ENCODE peak calls at places on chromosomes 2 and 18, in four cellular contexts. W is stomach, I is GM12891, F is K562. D is an unnamed sample.

GRCh38 chr2:71291398-71291797 is 40.2 kb upstream of the ZNF638 start:
- DNase-seq in W (no peak), I (no peak), F (no peak), D (no peak)

GRCh38 chr2:46548103-46548486 is 68.7 kb downstream of the TMEM247 start:
- DNase-seq in W (no peak), I (no peak), F (no peak), D (no peak)

GRCh38 chr2:85522090-85522647 is 16.8 kb upstream of the MAT2A start:
- DNase-seq in W (no peak), I (no peak), F (no peak), D (no peak)

GRCh38 chr2:12109363-12110017 is 363.1 kb downstream of the LPIN1 start:
- DNase-seq in W (no peak), I (no peak), F (peak), D (no peak)

GRCh38 chr2:107932986-107933385 is 53.3 kb upstream of the SLC5A7 start:
- DNase-seq in W (no peak), I (no peak), F (no peak), D (no peak)

GRCh38 chr2:202831241-202831997 is 40.1 kb downstream of the ICA1L start:
- DNase-seq in W (peak), I (peak), F (peak), D (peak)

GRCh38 chr2:228901531-228901930 is 369.6 kb downstream of the PID1 start:
- DNase-seq in W (no peak), I (no peak), F (no peak), D (no peak)

GRCh38 chr2:156657809-156658208 is 221.6 kb downstream of the GPD2 start:
- DNase-seq in W (no peak), I (no peak), F (no peak), D (no peak)

GRCh38 chr2:133988316-133988891 is 265.5 kb upstream of the MGAT5 start:
- DNase-seq in W (no peak), I (no peak), F (peak), D (no peak)

GRCh38 chr2:102051659-102052366 is 60.1 kb downstream of the IL1R2 start:
- DNase-seq in W (no peak), I (no peak), F (no peak), D (no peak)

GRCh38 chr2:188515918-188516317 is 224.2 kb downstream of the GULP1 start:
- DNase-seq in W (no peak), I (no peak), F (no peak), D (no peak)

GRCh38 chr2:188506843-188507242 is 215.2 kb downstream of the GULP1 start:
- DNase-seq in W (no peak), I (no peak), F (no peak), D (no peak)

GRCh38 chr2:188517549-188518255 is 226.0 kb downstream of the GULP1 start:
- DNase-seq in W (no peak), I (no peak), F (no peak), D (no peak)

GRCh38 chr2:188511346-188511745 is 219.7 kb downstream of the GULP1 start:
- DNase-seq in W (no peak), I (no peak), F (no peak), D (no peak)

GRCh38 chr2:188512456-188512855 is 220.8 kb downstream of the GULP1 start:
- DNase-seq in W (no peak), I (no peak), F (peak), D (no peak)
- TF ChIP-seq POLR2A in W (no peak), I (no peak), F (no peak), D (no peak)

GRCh38 chr2:147062073-147062472 is 782.8 kb upstream of the ACVR2A start:
- DNase-seq in W (no peak), I (no peak), F (no peak), D (no peak)

GRCh38 chr2:147061269-147061668 is 783.6 kb upstream of the ACVR2A start:
- DNase-seq in W (no peak), I (no peak), F (no peak), D (no peak)

DNA sequence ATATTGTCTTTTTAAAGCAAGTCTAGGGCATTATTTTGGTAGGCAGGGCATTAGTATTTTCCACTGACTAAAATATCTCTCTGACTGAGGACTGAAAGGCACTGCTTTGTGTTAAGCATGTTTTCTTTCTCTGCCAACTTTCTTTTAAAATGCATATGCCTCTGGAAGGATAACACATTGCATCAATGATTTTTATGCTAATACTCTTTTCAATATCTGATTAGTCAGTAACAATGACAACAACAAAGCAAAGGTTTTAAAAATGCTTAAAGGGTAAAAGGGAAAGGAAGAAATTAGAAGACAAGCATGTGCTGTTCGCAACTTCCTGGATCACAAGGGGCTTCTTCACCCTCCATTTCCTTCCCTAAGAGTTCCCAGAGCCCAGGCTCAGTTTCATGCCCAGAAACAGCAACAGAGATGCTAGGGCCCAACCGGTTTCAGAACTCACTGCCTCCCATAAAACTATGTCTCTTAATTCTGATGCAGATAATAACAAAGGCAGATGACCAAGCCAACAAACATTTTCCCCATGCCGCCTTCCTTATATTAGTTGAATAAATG is 786.8 kb upstream of the ACVR2A start:
- DNase-seq in W (no peak), I (no peak), F (no peak), D (no peak)
- TF ChIP-seq POLR2AphosphoS5 in W (no peak), I (no peak), F (no peak), D (no peak)

GRCh38 chr18:69758458-69758857 is 189.2 kb downstream of the CD226 start:
- DNase-seq in W (no peak), I (no peak), F (no peak), D (no peak)
- TF ChIP-seq POLR2A in W (no peak), I (no peak), F (no peak), D (no peak)

DNA sequence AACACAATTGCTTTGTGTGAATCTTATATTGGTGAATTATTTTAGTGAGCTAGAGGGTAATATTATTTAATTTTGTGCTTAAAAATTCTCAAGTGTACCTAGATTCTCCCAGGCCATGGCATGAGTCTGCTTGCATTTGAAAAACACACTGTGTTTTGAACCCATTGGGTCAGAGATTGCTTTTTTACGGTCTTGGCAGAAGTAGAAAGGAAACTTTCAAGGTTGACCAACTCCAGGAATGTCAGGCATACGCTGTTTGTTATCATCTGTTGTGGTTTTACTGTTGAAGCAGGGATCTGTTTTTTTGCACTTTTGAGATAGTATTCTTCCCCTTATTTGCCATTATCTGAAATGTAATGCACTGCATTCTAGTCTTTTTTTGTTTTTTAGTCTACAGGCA is 377.4 kb downstream of the RPRM start:
- DNase-seq in W (no peak), I (no peak), F (no peak), D (no peak)
- TF ChIP-seq POLR2AphosphoS5 in W (no peak), I (no peak), F (no peak), D (no peak)

DNA sequence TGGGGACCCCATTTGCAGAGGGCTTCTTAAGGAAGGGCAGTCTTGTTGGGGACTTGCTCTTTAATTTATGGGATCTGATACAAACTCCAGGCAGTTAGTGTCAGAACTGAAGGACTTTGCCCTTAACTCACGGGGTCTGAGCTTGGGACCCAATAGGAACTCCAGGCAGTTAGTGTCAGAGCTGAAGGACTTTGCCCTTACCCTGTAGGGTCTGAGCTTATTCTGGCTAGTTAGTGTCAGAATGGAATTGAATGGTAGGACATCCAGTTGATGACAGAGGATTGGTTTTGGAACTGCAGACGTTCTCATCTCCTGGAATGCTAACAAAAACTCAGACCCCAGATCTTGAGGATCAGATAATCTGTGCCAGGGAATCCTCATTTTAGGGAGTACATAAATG is 256.9 kb upstream of the COPS8 start:
- DNase-seq in W (no peak), I (no peak), F (no peak), D (no peak)
- TF ChIP-seq POLR2A in W (no peak), I (no peak), F (no peak), D (no peak)

GRCh38 chr2:120817956-120818325 is 82.3 kb downstream of the GLI2 start:
- DNase-seq in W (no peak), I (no peak), F (no peak), D (no peak)

GRCh38 chr2:120819720-120820210 is 84.1 kb downstream of the GLI2 start:
- DNase-seq in W (no peak), I (no peak), F (no peak), D (no peak)

GRCh38 chr2:120820263-120820884 is 84.7 kb downstream of the GLI2 start:
- DNase-seq in W (no peak), I (no peak), F (no peak), D (no peak)

GRCh38 chr2:120817136-120817955 is 81.7 kb downstream of the GLI2 start:
- DNase-seq in W (no peak), I (no peak), F (no peak), D (no peak)

DNA sequence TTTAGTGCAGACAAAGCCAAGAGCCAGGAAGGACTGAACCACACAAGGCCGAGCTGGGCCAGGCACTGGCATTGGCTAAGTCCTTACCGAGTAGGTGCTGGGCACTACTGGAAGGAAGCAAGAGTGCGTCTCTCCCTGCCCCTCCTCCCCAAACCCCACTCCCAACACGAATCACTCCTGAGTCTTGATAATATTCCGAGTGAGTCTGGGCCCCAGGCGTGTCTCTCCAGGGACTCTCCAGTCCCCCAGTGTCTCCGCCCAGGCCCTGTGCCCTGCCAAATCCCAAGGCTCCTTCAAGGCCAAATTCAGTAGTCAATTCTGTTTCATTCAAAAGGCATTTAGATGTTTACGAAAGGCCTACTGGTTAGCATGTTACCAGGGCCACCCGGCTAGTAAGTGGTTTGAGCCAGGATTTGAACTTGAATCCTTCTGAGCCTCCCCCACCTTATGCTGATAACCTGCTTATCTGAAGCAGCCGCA is 82.8 kb downstream of the GLI2 start:
- DNase-seq in W (no peak), I (no peak), F (no peak), D (no peak)
- TF ChIP-seq POLR2AphosphoS5 in W (peak), I (no peak), F (no peak), D (no peak)

GRCh38 chr18:49274188-49274714 is 186.2 kb downstream of the DYM start:
- DNase-seq in W (no peak), I (no peak), F (no peak), D (no peak)
- TF ChIP-seq POLR2A in W (no peak), I (no peak), F (no peak), D (no peak)

GRCh38 chr2:122156101-122156500 is 400.6 kb downstream of the TSN start:
- DNase-seq in W (no peak), I (no peak), F (no peak), D (no peak)

GRCh38 chr2:122152571-122152970 is 397.1 kb downstream of the TSN start:
- DNase-seq in W (no peak), I (no peak), F (no peak), D (no peak)

GRCh38 chr2:122145805-122146204 is 390.4 kb downstream of the TSN start:
- DNase-seq in W (no peak), I (no peak), F (no peak), D (no peak)

GRCh38 chr2:122148128-122148792 is 392.8 kb downstream of the TSN start:
- DNase-seq in W (no peak), I (no peak), F (no peak), D (no peak)

GRCh38 chr2:122150546-122150945 is 395.1 kb downstream of the TSN start:
- DNase-seq in W (no peak), I (no peak), F (no peak), D (no peak)
- TF ChIP-seq POLR2AphosphoS5 in W (no peak), I (no peak), F (no peak), D (no peak)

D was measured in GM12892.